ENCODE peak calls at places on chromosomes 5 and 9, in five cellular contexts. W, K, D, U and J are unnamed samples.

GRCh38 chr5:32051796-32052195 is 122.3 kb downstream of the GOLPH3 start:
- DNase-seq in W (no peak), K (no peak), D (no peak), U (no peak), J (no peak)

GRCh38 chr5:156883316-156883875 is 33.3 kb downstream of the PPP1R2B start:
- DNase-seq in W (no peak), K (no peak), D (no peak), U (no peak), J (no peak)

GRCh38 chr5:107813559-107813958 is 142.8 kb upstream of the EFNA5 start:
- DNase-seq in W (no peak), K (no peak), D (no peak), U (no peak), J (no peak)

GRCh38 chr9:38621434-38622082 is 1.2 kb upstream of the ANKRD18A start:
- DNase-seq in W (peak; percentile 50), K (peak; percentile 44), D (no peak), U (peak; percentile 53), J (no peak)

GRCh38 chr5:9859798-9860197 is 229.6 kb upstream of the TAS2R1 start:
- DNase-seq in W (no peak), K (no peak), D (no peak), U (no peak), J (no peak)

GRCh38 chr5:132498152-132498551 is 7.6 kb upstream of the IRF1 start:
- DNase-seq in W (peak; percentile 69), K (no peak), D (no peak), U (peak; percentile 59), J (peak; percentile 71)

GRCh38 chr9:72633966-72634365 is 112.6 kb downstream of the TMC1 start:
- DNase-seq in W (no peak), K (no peak), D (no peak), U (no peak), J (no peak)

GRCh38 chr9:132547976-132548730 is 34.3 kb upstream of the BARHL1 start:
- DNase-seq in W (peak; percentile 13), K (no peak), D (no peak), U (no peak), J (no peak)

GRCh38 chr5:143355710-143356109 is 47.8 kb downstream of the NR3C1 start:
- DNase-seq in W (peak; percentile 75), K (peak; percentile 44), D (no peak), U (peak; percentile 94), J (peak; percentile 81)

GRCh38 chr5:139212484-139212883 is 14.3 kb upstream of the SIL1 start:
- DNase-seq in W (no peak), K (no peak), D (no peak), U (no peak), J (no peak)

DNA sequence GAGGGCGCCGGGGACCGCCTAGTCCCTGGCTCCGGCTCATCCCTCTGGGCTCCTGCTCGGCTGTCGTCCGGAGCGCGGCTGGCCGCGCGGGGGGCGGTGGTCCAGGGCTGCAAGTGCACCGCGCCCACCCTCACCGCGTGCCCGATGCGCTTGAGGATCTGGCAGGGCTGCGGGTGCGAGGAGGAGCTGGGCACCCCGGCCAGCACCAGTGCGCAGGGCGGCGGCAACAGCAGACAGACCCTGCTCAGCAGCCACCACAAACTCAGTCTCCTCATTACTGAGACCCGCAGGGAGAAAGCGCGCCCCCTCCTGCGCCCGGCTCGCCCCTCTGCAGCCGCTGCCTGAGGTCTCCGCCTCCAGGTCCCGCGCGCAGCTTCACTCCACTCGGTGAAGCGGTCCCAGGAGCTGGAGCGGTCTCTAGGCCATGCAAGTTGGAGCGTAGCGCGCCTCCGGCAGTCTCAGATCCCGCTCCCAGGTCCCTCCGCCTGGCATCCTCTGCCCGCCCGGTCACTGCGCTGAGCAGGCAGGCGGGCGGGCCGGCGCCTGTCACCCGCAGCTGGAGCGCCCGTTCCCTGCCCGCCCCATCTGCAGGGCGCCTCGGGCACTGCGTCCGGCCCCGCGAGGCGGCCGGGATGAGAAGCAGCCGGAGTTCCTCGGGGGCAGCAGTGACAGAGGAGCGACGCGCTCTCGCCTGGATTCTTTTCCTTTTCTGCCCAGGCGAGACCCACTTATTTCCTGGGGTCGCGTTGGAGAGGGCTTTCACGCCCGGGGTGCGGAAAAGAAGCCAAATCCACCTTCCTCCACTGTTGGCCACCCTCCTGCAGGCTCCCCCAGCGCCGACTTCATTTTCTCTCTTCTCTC is 512 bp downstream of the GRIN3A start:
- DNase-seq in W (peak; percentile 48), K (no peak), D (no peak), U (peak; percentile 9), J (no peak)
- H3K4me3 ChIP-seq in W (peak overlapping the region; percentile 59), K (no peak overlapping the region), D (peak overlapping the region; percentile 57), U (peak overlapping the region; percentile 46), J (peak overlapping the region; percentile 50)

DNA sequence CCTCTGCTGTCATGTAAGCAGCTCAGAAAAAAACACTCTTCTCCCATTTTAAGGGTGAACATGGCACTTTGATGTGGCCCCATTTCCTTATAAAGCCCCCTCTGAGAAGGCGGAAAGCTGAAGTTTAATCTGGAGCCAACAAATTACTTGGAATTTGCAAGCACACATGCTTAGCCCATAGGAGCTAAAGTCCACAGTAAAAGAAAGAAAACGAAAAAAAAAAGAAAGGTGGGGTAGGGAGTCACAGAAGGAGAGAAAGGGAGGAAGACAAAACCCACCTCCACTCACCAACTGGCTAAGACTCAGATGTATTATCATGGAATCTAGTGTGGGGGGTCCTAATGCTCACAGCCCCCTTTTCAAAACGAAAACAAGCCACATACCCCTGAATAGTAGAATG is 30.4 kb downstream of the PRRX2 start:
- DNase-seq in W (no peak), K (no peak), D (no peak), U (no peak), J (no peak)
- H3K27ac ChIP-seq in W (no peak overlapping the region), K (no peak overlapping the region), D (no peak overlapping the region), U (no peak overlapping the region), J (peak overlapping the region; percentile 31)

DNA sequence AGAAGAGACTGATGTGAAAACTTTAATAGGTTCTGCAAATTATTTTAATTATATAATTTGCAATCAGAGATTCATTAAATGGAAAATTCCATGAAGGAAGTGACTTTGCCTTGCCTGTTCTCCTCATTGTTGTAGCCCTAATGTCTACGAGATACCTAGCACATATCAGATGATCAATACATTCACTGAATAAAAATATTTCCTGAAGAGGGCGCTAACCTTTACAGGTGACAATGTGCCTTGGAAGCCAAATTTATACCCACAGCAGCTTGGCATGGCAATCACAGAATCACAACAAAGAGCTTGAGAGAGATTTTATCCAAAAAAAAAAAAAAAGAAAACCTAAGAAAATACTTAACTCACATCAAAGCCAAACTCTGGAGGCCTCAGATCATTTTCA is 17.4 kb downstream of the HAUS6 start:
- DNase-seq in W (no peak), K (no peak), D (no peak), U (peak; percentile 23), J (no peak)
- TF ChIP-seq CTCF in W (no peak), K (no peak), D (no peak), U (peak; percentile 50), J (peak; percentile 24)

GRCh38 chr9:974064-974992 is 2.1 kb upstream of the DMRT3 start:
- DNase-seq in W (no peak), K (no peak), D (no peak), U (no peak), J (no peak)

GRCh38 chr9:976258-976804 is at the start of gene DMRT3:
- DNase-seq in W (no peak), K (no peak), D (no peak), U (no peak), J (no peak)

GRCh38 chr9:974993-975739 is 1.3 kb upstream of the DMRT3 start:
- DNase-seq in W (no peak), K (no peak), D (no peak), U (no peak), J (no peak)

GRCh38 chr9:976805-977360 is 428 bp downstream of the DMRT3 start:
- DNase-seq in W (no peak), K (no peak), D (no peak), U (peak; percentile 37), J (no peak)

GRCh38 chr9:975740-976257 is 656 bp upstream of the DMRT3 start:
- DNase-seq in W (no peak), K (no peak), D (no peak), U (no peak), J (no peak)
- H3K4me3 ChIP-seq in W (peak overlapping the region; percentile 53), K (no peak overlapping the region), D (no peak overlapping the region), U (peak overlapping the region; percentile 42), J (peak overlapping the region; percentile 52)

GRCh38 chr9:124309665-124310064 is 51.9 kb downstream of the NEK6 start:
- DNase-seq in W (no peak), K (peak; percentile 49), D (no peak), U (peak; percentile 88), J (no peak)
- H3K27ac ChIP-seq in W (no peak overlapping the region), K (no peak overlapping the region), D (no peak overlapping the region), U (peak overlapping the region; percentile 92), J (no peak overlapping the region)

DNA sequence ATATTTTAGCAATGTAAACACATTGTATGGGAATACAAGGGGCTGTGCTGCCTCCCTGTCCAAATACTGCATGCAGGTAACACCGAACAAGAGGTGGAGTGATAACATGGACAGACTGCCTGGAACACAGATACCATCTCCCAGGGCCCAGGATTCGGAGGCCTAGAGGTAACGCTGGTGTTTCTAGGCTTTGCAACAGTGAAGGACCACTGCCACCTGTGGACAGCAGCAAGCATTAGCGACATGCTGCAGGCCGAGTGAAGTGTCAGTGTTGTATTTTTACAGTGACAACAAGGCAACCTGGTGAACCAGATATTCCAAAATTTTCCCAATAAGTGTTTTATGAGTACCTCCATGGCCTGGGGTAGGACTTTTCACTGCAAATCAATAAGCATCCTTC is 379.2 kb downstream of the DMRT2 start:
- DNase-seq in W (no peak), K (no peak), D (no peak), U (peak; percentile 24), J (no peak)
- TF ChIP-seq CTCF in W (peak; percentile 29), K (no peak), D (peak; percentile 22), U (no peak), J (no peak)

GRCh38 chr5:77494935-77495334 is 2.8 kb upstream of the WDR41 start:
- DNase-seq in W (no peak), K (no peak), D (no peak), U (no peak), J (no peak)
- H3K4me3 ChIP-seq in W (no peak overlapping the region), K (no peak overlapping the region), D (no peak overlapping the region), U (no peak overlapping the region), J (no peak overlapping the region)